ENCODE peak calls at places on chromosomes 1 and 21, in six cellular contexts. H is HCT116, G is keratinocyte, J is DND-41, X is fibroblast of lung, D is Karpas-422. W is an unnamed sample.

GRCh38 chr1:93969887-93970286 is 60.7 kb upstream of the GCLM start:
- DNase-seq in G (no peak), D (no peak), H (no peak), J (no peak), X (no peak), W (no peak)

GRCh38 chr1:23960291-23960718 is 677 bp downstream of the PNRC2 start:
- DNase-seq in X (peak; percentile 49), J (no peak), G (no peak), D (peak; percentile 61), H (no peak), W (no peak)

GRCh38 chr1:40301541-40302299 is 15.4 kb downstream of the COL9A2 start:
- DNase-seq in J (no peak), G (no peak), D (no peak), H (no peak), X (no peak), W (no peak)

GRCh38 chr1:172286629-172287076 is 133.8 kb upstream of the C1orf105 start:
- DNase-seq in D (no peak), J (no peak), X (peak; percentile 98), H (no peak), G (no peak), W (no peak)

GRCh38 chr1:37028981-37029617 is 5.2 kb downstream of the GRIK3 start:
- DNase-seq in X (no peak), H (no peak), G (no peak), J (no peak), D (peak; percentile 60), W (peak; percentile 95)

GRCh38 chr21:17660862-17661261 is 48.2 kb upstream of the BTG3 start:
- DNase-seq in H (no peak), J (no peak), G (no peak), D (no peak), X (no peak), W (no peak)

GRCh38 chr1:34373912-34374311 is 197.2 kb downstream of the C1orf94 start:
- DNase-seq in J (no peak), H (no peak), X (no peak), D (no peak), G (no peak), W (no peak)

GRCh38 chr21:41952568-41953248 is 1.1 kb downstream of the C2CD2 start:
- DNase-seq in X (no peak), H (no peak), J (no peak), D (no peak), G (no peak), W (no peak)

GRCh38 chr1:114078116-114078515 is 75.6 kb downstream of the SYT6 start:
- DNase-seq in H (no peak), D (no peak), G (no peak), X (no peak), J (no peak), W (no peak)

GRCh38 chr1:5994713-5995621 is 2.7 kb upstream of the NPHP4 start:
- DNase-seq in G (no peak), H (no peak), X (no peak), J (peak; percentile 47), D (no peak), W (no peak)

GRCh38 chr1:226967665-226968064 is 27.6 kb downstream of the COQ8A start:
- DNase-seq in J (no peak), D (no peak), H (no peak), X (peak; percentile 30), G (no peak), W (no peak)

GRCh38 chr1:226534645-226535044 is 13.9 kb upstream of the STUM start:
- DNase-seq in G (no peak), D (no peak), X (no peak), H (no peak), J (no peak), W (no peak)

GRCh38 chr1:8603220-8603616 is 214.2 kb downstream of the RERE start:
- DNase-seq in H (no peak), G (no peak), X (peak; percentile 15), J (no peak), D (no peak), W (no peak)

GRCh38 chr1:82177190-82177589 is 376.5 kb downstream of the ADGRL2 start:
- DNase-seq in D (no peak), X (peak; percentile 55), H (no peak), J (no peak), G (no peak), W (no peak)

GRCh38 chr21:33418686-33419085 is 15.5 kb downstream of the IFNGR2 start:
- DNase-seq in D (no peak), G (no peak), X (no peak), J (no peak), H (no peak), W (no peak)

GRCh38 chr1:87334351-87335174 is 5.9 kb downstream of the LMO4 start:
- DNase-seq in X (peak; percentile 39), J (no peak), H (no peak), G (no peak), D (peak; percentile 49), W (peak; percentile 30)

GRCh38 chr1:214511639-214511998 is 39.8 kb downstream of the PTPN14 start:
- DNase-seq in H (no peak), G (no peak), D (no peak), J (no peak), X (no peak), W (no peak)

DNA sequence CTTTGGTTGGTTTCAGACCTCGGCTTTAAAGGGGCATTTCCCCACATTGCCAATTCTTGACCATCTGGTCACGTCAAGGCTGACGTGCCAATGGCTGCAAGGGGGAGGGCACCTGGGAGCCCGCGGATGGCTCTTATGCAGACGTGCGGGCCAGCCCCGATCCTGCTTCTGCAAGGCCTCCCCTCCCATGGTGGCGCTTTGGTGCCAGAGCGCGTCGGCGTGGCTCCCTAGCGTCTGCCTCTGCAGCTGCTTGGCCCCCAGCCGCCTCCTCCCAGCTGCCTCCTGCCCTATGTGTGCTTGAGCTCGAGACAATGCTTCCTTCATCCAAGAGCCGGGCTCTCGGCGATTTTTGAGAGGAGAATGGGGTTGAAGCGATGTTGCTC is 29.1 kb downstream of the SKI start:
- DNase-seq in X (peak; percentile 76), G (no peak), D (no peak), H (no peak), J (no peak), W (no peak)
- H4K20me1 ChIP-seq in X (peaks cover 5% of the 10 kb centered on the region), G (peaks cover 12% of the 10 kb centered on the region), D (peaks cover 8% of the 10 kb centered on the region), H (peaks cover 15% of the 10 kb centered on the region), J (peaks cover 42% of the 10 kb centered on the region), W (peaks cover 6% of the 10 kb centered on the region)

GRCh38 chr1:244730934-244731434 is 78.1 kb downstream of the DESI2 start:
- DNase-seq in G (no peak), X (no peak), H (no peak), D (no peak), J (no peak), W (no peak)

GRCh38 chr1:244732846-244733450 is 80.0 kb downstream of the DESI2 start:
- DNase-seq in H (no peak), X (no peak), J (no peak), G (no peak), D (no peak), W (no peak)

GRCh38 chr1:244731651-244732050 is 78.7 kb downstream of the DESI2 start:
- DNase-seq in X (no peak), D (no peak), H (no peak), J (no peak), G (no peak), W (no peak)

GRCh38 chr1:244735404-244735803 is 82.5 kb downstream of the DESI2 start:
- DNase-seq in X (peak; percentile 50), D (peak; percentile 48), J (peak; percentile 41), G (peak; percentile 78), H (no peak), W (no peak)

GRCh38 chr1:244735854-244736561 is 83.1 kb downstream of the DESI2 start:
- DNase-seq in H (no peak), J (no peak), G (no peak), D (no peak), X (peak; percentile 54), W (no peak)
- H3K9me3 ChIP-seq in H (peaks cover 8% of the 10 kb centered on the region), J (no peaks in the 10 kb centered on the region), G (peaks cover 13% of the 10 kb centered on the region), D (no peaks in the 10 kb centered on the region), X (no peaks in the 10 kb centered on the region), W (peaks cover 4% of the 10 kb centered on the region)

GRCh38 chr1:48093696-48094518 is 96.7 kb upstream of the TRABD2B start:
- DNase-seq in X (peak; percentile 21), G (peak; percentile 75), D (peak; percentile 84), H (peak; percentile 72), J (peak; percentile 60), W (peak; percentile 62)

GRCh38 chr1:48089356-48089891 is 92.2 kb upstream of the TRABD2B start:
- DNase-seq in D (no peak), H (no peak), J (no peak), G (no peak), X (no peak), W (no peak)

GRCh38 chr1:48093147-48093546 is 96.0 kb upstream of the TRABD2B start:
- DNase-seq in D (no peak), H (no peak), X (no peak), J (no peak), G (no peak), W (no peak)

GRCh38 chr1:48092401-48092800 is 95.2 kb upstream of the TRABD2B start:
- DNase-seq in D (no peak), H (no peak), J (no peak), X (no peak), G (no peak), W (no peak)
- H4K20me1 ChIP-seq in D (no peaks in the 10 kb centered on the region), H (no peaks in the 10 kb centered on the region), J (no peaks in the 10 kb centered on the region), X (no peaks in the 10 kb centered on the region), G (no peaks in the 10 kb centered on the region), W (no peaks in the 10 kb centered on the region)

GRCh38 chr21:25296239-25296638 is 311.0 kb downstream of the MRPL39 start:
- DNase-seq in H (no peak), X (no peak), J (no peak), G (no peak), D (no peak), W (peak; percentile 0)
- H3K9me3 ChIP-seq in H (peaks cover 28% of the 10 kb centered on the region), X (no peaks in the 10 kb centered on the region), J (no peaks in the 10 kb centered on the region), G (no peaks in the 10 kb centered on the region), D (no peaks in the 10 kb centered on the region), W (no peaks in the 10 kb centered on the region)

GRCh38 chr1:32194984-32195383 is 5.4 kb upstream of the CCDC28B start:
- DNase-seq in X (no peak), J (no peak), G (no peak), D (no peak), H (no peak), W (no peak)

GRCh38 chr1:32195972-32196823 is 4.2 kb upstream of the CCDC28B start:
- DNase-seq in H (no peak), G (no peak), D (no peak), J (peak; percentile 52), X (no peak), W (no peak)

GRCh38 chr1:32195531-32195930 is 4.9 kb upstream of the CCDC28B start:
- DNase-seq in G (no peak), H (no peak), D (no peak), X (no peak), J (no peak), W (no peak)

GRCh38 chr1:32187850-32188249 is 8.4 kb downstream of the TXLNA start:
- DNase-seq in X (no peak), D (no peak), J (no peak), G (no peak), H (no peak), W (no peak)

DNA sequence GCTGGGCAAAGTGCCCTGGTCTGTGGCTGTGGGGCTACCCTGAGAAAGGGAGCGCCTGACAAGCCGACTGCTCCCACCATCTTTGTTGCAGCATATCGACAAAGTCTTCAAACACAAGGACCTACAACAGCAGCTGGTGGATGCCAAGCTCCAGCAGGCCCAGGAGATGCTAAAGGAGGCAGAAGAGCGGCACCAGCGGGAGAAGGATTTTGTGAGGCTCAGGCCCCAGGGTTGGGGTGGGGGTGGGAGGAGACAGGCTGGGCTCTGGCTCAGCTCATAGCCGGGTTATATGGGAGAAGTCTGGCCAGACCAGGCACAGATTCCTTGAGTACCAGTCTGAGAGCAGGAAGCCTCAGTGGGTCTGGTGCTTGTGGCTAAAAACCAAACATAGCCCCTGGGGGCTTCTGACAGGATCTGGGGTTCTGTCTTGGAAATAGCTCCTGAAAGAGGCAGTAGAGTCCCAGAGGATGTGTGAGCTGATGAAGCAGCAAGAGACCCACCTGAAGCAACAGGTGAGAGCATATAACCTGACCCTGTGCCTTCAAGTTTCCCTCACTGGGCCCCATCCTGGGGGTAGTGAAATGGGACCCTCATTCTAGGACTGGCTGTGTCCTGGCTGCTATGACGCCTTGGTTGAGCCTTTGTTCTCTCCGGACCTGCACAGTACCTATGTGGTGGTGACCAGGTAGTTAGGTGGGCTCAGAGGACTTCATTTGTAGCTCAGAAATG is 8.0 kb upstream of the CCDC28B start:
- DNase-seq in X (no peak), J (no peak), H (no peak), G (no peak), D (no peak), W (no peak)
- H4K20me1 ChIP-seq in X (no peaks in the 10 kb centered on the region), J (peaks cover 66% of the 10 kb centered on the region), H (no peaks in the 10 kb centered on the region), G (no peaks in the 10 kb centered on the region), D (peaks cover 6% of the 10 kb centered on the region), W (no peaks in the 10 kb centered on the region)